ENCODE peak calls at places on chromosomes 2 and 18, in four cellular contexts. N, T, C and E are unnamed samples.

GRCh38 chr2:81658227-81658626 is 1353.7 kb upstream of the LRRTM1 start:
- DNase-seq in N (no peak), T (no peak), C (no peak), E (no peak)

GRCh38 chr2:184119920-184120820 is 478.2 kb upstream of the ZNF804A start:
- DNase-seq in N (no peak), T (no peak), C (no peak), E (no peak)

GRCh38 chr2:509888-510287 is 167.3 kb downstream of the TMEM18 start:
- DNase-seq in N (no peak), T (no peak), C (no peak), E (no peak)

GRCh38 chr2:212227755-212228154 is 310.8 kb downstream of the ERBB4 start:
- DNase-seq in N (no peak), T (no peak), C (no peak), E (no peak)

GRCh38 chr18:58848685-58849084 is 16.0 kb upstream of the ZNF532 start:
- DNase-seq in N (no peak), T (no peak), C (no peak), E (no peak)

GRCh38 chr2:241458687-241459086 is 49.7 kb downstream of the STK25 start:
- DNase-seq in N (no peak), T (no peak), C (no peak), E (no peak)

GRCh38 chr18:10412933-10413332 is 41.5 kb upstream of the APCDD1 start:
- DNase-seq in N (no peak), T (no peak), C (no peak), E (no peak)

GRCh38 chr2:35463805-35464596 is 891.6 kb upstream of the CRIM1 start:
- DNase-seq in N (no peak), T (no peak), C (no peak), E (no peak)

GRCh38 chr18:77271720-77272481 is 22.3 kb downstream of the GALR1 start:
- DNase-seq in N (no peak), T (no peak), C (no peak), E (no peak)

GRCh38 chr2:45494275-45494977 is 116.6 kb downstream of the SRBD1 start:
- DNase-seq in N (no peak), T (peak; percentile 54), C (no peak), E (no peak)

GRCh38 chr2:38274286-38275276 is 102.5 kb downstream of the ATL2 start:
- DNase-seq in N (peak; percentile 5), T (peak; percentile 57), C (peak; percentile 19), E (no peak)

GRCh38 chr2:213214209-213214608 is 62.8 kb upstream of the IKZF2 start:
- DNase-seq in N (no peak), T (no peak), C (no peak), E (no peak)

GRCh38 chr2:207770602-207771404 is 1.1 kb upstream of the FZD5 start:
- DNase-seq in N (no peak), T (no peak), C (peak; percentile 27), E (no peak)

GRCh38 chr2:154537845-154538244 is 160.7 kb upstream of the KCNJ3 start:
- DNase-seq in N (no peak), T (no peak), C (no peak), E (no peak)

GRCh38 chr2:18171191-18172139 is 293.0 kb downstream of the KCNS3 start:
- DNase-seq in N (no peak), T (no peak), C (no peak), E (no peak)

GRCh38 chr2:24878341-24878740 is 41.7 kb downstream of the ADCY3 start:
- DNase-seq in N (no peak), T (no peak), C (no peak), E (no peak)

GRCh38 chr18:23619388-23619873 is 33.1 kb upstream of the NPC1 start:
- DNase-seq in N (no peak), T (peak; percentile 6), C (peak; percentile 67), E (no peak)

GRCh38 chr2:20615466-20616241 is 35.2 kb downstream of the HS1BP3 start:
- DNase-seq in N (no peak), T (no peak), C (no peak), E (peak; percentile 2)

GRCh38 chr2:152491139-152491472 is 156.1 kb downstream of the FMNL2 start:
- DNase-seq in N (no peak), T (no peak), C (peak; percentile 78), E (peak; percentile 49)

GRCh38 chr2:5437375-5437774 is 254.8 kb upstream of the SOX11 start:
- DNase-seq in N (no peak), T (no peak), C (no peak), E (no peak)

GRCh38 chr2:5433855-5434254 is 258.3 kb upstream of the SOX11 start:
- DNase-seq in N (no peak), T (no peak), C (no peak), E (no peak)
- H3K4me3 ChIP-seq in N (no peak overlapping the region), T (no peak overlapping the region), C (no peak overlapping the region), E (no peak overlapping the region)

GRCh38 chr2:205754285-205754923 is 72.1 kb downstream of the NRP2 start:
- DNase-seq in N (no peak), T (no peak), C (no peak), E (no peak)

GRCh38 chr2:205754924-205755321 is 72.6 kb downstream of the NRP2 start:
- DNase-seq in N (no peak), T (peak; percentile 36), C (peak; percentile 58), E (no peak)

GRCh38 chr2:205751621-205752031 is 69.3 kb downstream of the NRP2 start:
- DNase-seq in N (no peak), T (no peak), C (no peak), E (no peak)

GRCh38 chr2:205752421-205752820 is 70.1 kb downstream of the NRP2 start:
- DNase-seq in N (no peak), T (no peak), C (no peak), E (no peak)

GRCh38 chr2:205752924-205753323 is 70.6 kb downstream of the NRP2 start:
- DNase-seq in N (no peak), T (no peak), C (no peak), E (no peak)
- H3K27ac ChIP-seq in N (no peak overlapping the region), T (no peak overlapping the region), C (no peak overlapping the region), E (no peak overlapping the region)

DNA sequence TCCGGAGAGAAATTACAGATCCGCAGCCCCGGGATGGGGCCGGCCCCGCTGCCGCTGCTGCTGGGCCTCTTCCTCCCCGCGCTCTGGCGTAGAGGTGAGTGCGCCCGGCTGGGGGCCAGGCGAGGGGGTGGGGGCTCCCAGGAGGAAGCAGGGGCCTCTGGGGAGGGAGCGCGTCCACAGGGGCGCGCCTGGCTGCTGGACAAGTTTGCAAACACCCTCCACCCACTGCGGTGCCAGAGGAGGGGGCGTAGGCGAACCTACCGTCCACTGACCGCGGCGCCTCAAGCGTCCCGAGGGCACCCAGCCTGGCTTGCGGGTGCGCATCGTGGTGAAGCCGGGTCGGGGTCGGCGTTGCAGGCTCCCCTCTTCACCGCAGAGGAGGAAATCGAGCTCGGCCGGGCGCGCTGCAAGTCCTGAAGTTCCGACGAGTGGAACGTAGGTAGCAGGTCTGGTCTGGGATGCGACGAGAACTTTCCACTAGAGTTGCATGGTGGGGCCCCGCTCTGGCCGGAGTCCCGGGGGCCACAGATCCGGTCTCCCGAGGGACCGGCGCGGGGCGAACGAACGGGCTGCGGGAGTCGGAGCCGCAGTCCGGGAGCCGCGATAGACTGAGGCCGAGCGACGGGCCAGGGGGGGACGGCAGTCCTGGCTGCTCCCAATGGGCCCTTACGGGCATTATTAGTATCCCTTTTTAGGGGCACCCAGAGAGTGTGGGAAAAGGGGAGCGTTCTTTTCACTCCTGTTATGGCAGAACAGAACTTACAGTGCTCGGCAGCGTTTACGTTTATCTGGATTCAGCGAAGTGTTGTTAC is 502 bp downstream of the MERTK start:
- DNase-seq in N (no peak), T (peak; percentile 61), C (no peak), E (no peak)
- H3K4me3 ChIP-seq in N (peak overlapping the region; percentile 50), T (peak overlapping the region; percentile 96), C (peak overlapping the region; percentile 94), E (peak overlapping the region; percentile 84)

GRCh38 chr2:9345343-9345742 is 78.0 kb downstream of the ITGB1BP1 start:
- DNase-seq in N (no peak), T (no peak), C (no peak), E (no peak)

GRCh38 chr2:9344434-9344833 is 78.9 kb downstream of the ITGB1BP1 start:
- DNase-seq in N (no peak), T (no peak), C (no peak), E (no peak)

GRCh38 chr2:9345997-9346396 is 77.3 kb downstream of the ITGB1BP1 start:
- DNase-seq in N (no peak), T (no peak), C (no peak), E (no peak)

GRCh38 chr2:9347411-9347853 is 75.9 kb downstream of the ITGB1BP1 start:
- DNase-seq in N (no peak), T (no peak), C (no peak), E (no peak)

DNA sequence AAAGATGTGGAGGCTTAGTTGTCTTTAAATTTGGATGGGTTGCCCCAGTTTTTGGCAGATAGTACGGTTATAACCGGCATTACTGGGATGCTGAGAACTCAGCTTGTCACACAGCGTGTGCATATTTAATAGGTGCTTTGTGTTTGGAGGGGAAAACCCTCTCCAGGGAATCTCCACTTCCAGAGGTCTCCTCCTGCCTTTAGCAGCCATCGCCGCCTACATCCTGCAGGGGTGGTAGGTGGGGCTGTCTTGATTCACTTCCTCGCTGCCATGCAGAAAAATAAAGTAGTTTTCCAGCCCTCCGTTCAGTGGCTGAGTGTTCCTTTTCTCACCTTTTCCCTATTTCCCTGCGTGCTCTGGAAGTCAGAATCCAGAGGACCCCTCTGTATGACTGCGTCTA is 76.4 kb downstream of the ITGB1BP1 start:
- DNase-seq in N (no peak), T (no peak), C (no peak), E (no peak)
- H3K27ac ChIP-seq in N (no peak overlapping the region), T (no peak overlapping the region), C (no peak overlapping the region), E (peak overlapping the region; percentile 6)

DNA sequence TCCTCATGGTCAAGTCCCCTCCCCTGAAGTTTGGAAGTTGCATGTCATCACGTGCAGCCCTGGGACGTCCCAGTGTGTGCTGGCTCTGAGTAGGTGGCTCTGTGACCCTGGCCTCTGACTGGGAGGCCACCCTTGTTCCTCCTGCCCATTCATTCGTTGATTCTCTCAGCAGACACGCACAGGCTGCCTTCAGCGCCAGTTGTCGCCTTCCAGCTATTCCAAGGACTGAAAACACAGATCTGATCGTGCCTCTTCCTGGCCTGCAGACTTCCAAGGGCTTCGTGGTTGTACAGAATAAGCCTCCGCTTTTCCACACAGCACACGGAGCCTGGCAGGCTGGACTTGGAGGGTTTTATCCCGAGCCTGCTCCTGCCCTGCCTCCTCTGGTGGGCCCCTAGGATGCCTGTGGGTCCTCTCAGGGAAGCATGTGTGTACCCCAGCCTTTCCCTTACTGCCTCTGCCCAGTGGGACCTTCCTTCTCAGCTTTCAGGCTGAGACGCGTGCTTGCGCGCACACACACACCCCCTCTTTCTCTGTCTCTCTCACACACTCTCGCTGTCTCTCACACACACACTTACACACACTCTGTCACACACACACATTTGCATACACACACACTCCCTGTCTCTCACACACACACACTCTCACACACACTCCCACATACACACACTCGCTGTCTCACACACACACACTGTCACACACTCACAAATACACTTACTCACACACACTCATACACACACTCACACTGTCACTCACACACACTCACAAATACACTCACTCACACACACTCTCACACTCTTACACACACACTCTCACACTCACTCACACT is 17.7 kb downstream of the SH3BP4 start:
- DNase-seq in N (no peak), T (no peak), C (no peak), E (no peak)
- H3K4me3 ChIP-seq in N (no peak overlapping the region), T (no peak overlapping the region), C (no peak overlapping the region), E (no peak overlapping the region)

GRCh38 chr2:11483806-11484147 is 17.8 kb upstream of the E2F6 start:
- DNase-seq in N (no peak), T (no peak), C (no peak), E (no peak)
- H3K27ac ChIP-seq in N (no peak overlapping the region), T (no peak overlapping the region), C (peak overlapping the region; percentile 95), E (peak overlapping the region; percentile 43)